ENCODE peak calls at places on chromosomes 5 and 9, in six cellular contexts. One of them, this sample, is unnamed.

GRCh38 chr9:105484226-105484625 is 36.4 kb downstream of the FSD1L start:
- DNase-seq in GM23338: no peak
- DNase-seq in cerebellum: no peak
- DNase-seq in GM04503: no peak
- DNase-seq in HCT116: no peak
- DNase-seq in stimulated activated CD8-positive, alpha-beta memory T cell treated with anti-CD3 and anti-CD28 coated beads, Interleukin-4, amount 100 ng/mL, for 4 hours: no peak
- DNase-seq in this sample: no peak

GRCh38 chr9:35001803-35002502 is 12.4 kb downstream of the DNAJB5 start:
- DNase-seq in GM23338: no peak
- DNase-seq in cerebellum: no peak
- DNase-seq in HCT116: no peak
- DNase-seq in stimulated activated CD8-positive, alpha-beta memory T cell treated with anti-CD3 and anti-CD28 coated beads, Interleukin-4, amount 100 ng/mL, for 4 hours: no peak
- DNase-seq in GM04503: no peak
- DNase-seq in this sample: no peak

GRCh38 chr5:142184939-142185526 is 76.5 kb downstream of the NDFIP1 start:
- DNase-seq in HCT116: no peak
- DNase-seq in GM04503: no peak
- DNase-seq in stimulated activated CD8-positive, alpha-beta memory T cell treated with anti-CD3 and anti-CD28 coated beads, Interleukin-4, amount 100 ng/mL, for 4 hours: no peak
- DNase-seq in cerebellum: no peak
- DNase-seq in GM23338: peak; percentile 42
- DNase-seq in this sample: no peak

GRCh38 chr5:172455511-172456061 is 1.3 kb upstream of the SH3PXD2B start:
- DNase-seq in cerebellum: peak; percentile 69
- DNase-seq in stimulated activated CD8-positive, alpha-beta memory T cell treated with anti-CD3 and anti-CD28 coated beads, Interleukin-4, amount 100 ng/mL, for 4 hours: no peak
- DNase-seq in GM23338: no peak
- DNase-seq in GM04503: no peak
- DNase-seq in HCT116: no peak
- DNase-seq in this sample: no peak

GRCh38 chr9:113523421-113524141 is 60.1 kb downstream of the RGS3 start:
- DNase-seq in stimulated activated CD8-positive, alpha-beta memory T cell treated with anti-CD3 and anti-CD28 coated beads, Interleukin-4, amount 100 ng/mL, for 4 hours: peak; percentile 74
- DNase-seq in GM04503: no peak
- DNase-seq in cerebellum: no peak
- DNase-seq in HCT116: no peak
- DNase-seq in GM23338: no peak
- DNase-seq in this sample: peak; percentile 14

GRCh38 chr9:134962065-134962997 is 44.6 kb upstream of the FCN1 start:
- DNase-seq in GM04503: no peak
- DNase-seq in stimulated activated CD8-positive, alpha-beta memory T cell treated with anti-CD3 and anti-CD28 coated beads, Interleukin-4, amount 100 ng/mL, for 4 hours: no peak
- DNase-seq in HCT116: no peak
- DNase-seq in cerebellum: no peak
- DNase-seq in GM23338: no peak
- DNase-seq in this sample: no peak

GRCh38 chr5:157591766-157592165 is 16.2 kb upstream of the ADAM19 start:
- DNase-seq in GM23338: no peak
- DNase-seq in HCT116: no peak
- DNase-seq in stimulated activated CD8-positive, alpha-beta memory T cell treated with anti-CD3 and anti-CD28 coated beads, Interleukin-4, amount 100 ng/mL, for 4 hours: no peak
- DNase-seq in GM04503: no peak
- DNase-seq in cerebellum: no peak
- DNase-seq in this sample: no peak

GRCh38 chr5:74316064-74316586 is 324.4 kb downstream of the ENC1 start:
- DNase-seq in cerebellum: no peak
- DNase-seq in GM04503: peak; percentile 96
- DNase-seq in stimulated activated CD8-positive, alpha-beta memory T cell treated with anti-CD3 and anti-CD28 coated beads, Interleukin-4, amount 100 ng/mL, for 4 hours: no peak
- DNase-seq in GM23338: no peak
- DNase-seq in HCT116: no peak
- DNase-seq in this sample: no peak

GRCh38 chr9:97660345-97660744 is 26.7 kb downstream of the NCBP1 start:
- DNase-seq in GM04503: no peak
- DNase-seq in stimulated activated CD8-positive, alpha-beta memory T cell treated with anti-CD3 and anti-CD28 coated beads, Interleukin-4, amount 100 ng/mL, for 4 hours: no peak
- DNase-seq in GM23338: no peak
- DNase-seq in HCT116: no peak
- DNase-seq in cerebellum: no peak
- DNase-seq in this sample: no peak

GRCh38 chr5:140346348-140347221 is at the start of gene HBEGF:
- DNase-seq in GM04503: no peak
- DNase-seq in stimulated activated CD8-positive, alpha-beta memory T cell treated with anti-CD3 and anti-CD28 coated beads, Interleukin-4, amount 100 ng/mL, for 4 hours: peak; percentile 20
- DNase-seq in cerebellum: peak; percentile 94
- DNase-seq in GM23338: peak; percentile 95
- DNase-seq in HCT116: peak; percentile 74
- DNase-seq in this sample: no peak

GRCh38 chr5:124741711-124742496 is 4.5 kb downstream of the ZNF608 start:
- DNase-seq in stimulated activated CD8-positive, alpha-beta memory T cell treated with anti-CD3 and anti-CD28 coated beads, Interleukin-4, amount 100 ng/mL, for 4 hours: no peak
- DNase-seq in cerebellum: peak; percentile 49
- DNase-seq in GM04503: peak; percentile 84
- DNase-seq in HCT116: peak; percentile 75
- DNase-seq in GM23338: peak; percentile 54
- DNase-seq in this sample: no peak

GRCh38 chr9:137028281-137029057 is 432 bp upstream of the ABCA2 start:
- DNase-seq in HCT116: no peak
- DNase-seq in GM04503: no peak
- DNase-seq in stimulated activated CD8-positive, alpha-beta memory T cell treated with anti-CD3 and anti-CD28 coated beads, Interleukin-4, amount 100 ng/mL, for 4 hours: no peak
- DNase-seq in cerebellum: peak; percentile 92
- DNase-seq in GM23338: peak; percentile 78
- DNase-seq in this sample: peak; percentile 27

GRCh38 chr5:172785429-172786088 is 14.6 kb upstream of the DUSP1 start:
- DNase-seq in GM23338: no peak
- DNase-seq in HCT116: no peak
- DNase-seq in cerebellum: no peak
- DNase-seq in stimulated activated CD8-positive, alpha-beta memory T cell treated with anti-CD3 and anti-CD28 coated beads, Interleukin-4, amount 100 ng/mL, for 4 hours: no peak
- DNase-seq in GM04503: no peak
- DNase-seq in this sample: no peak

GRCh38 chr5:53023969-53024368 is 34.8 kb downstream of the ITGA2 start:
- DNase-seq in GM23338: no peak
- DNase-seq in GM04503: peak; percentile 66
- DNase-seq in stimulated activated CD8-positive, alpha-beta memory T cell treated with anti-CD3 and anti-CD28 coated beads, Interleukin-4, amount 100 ng/mL, for 4 hours: no peak
- DNase-seq in HCT116: no peak
- DNase-seq in cerebellum: no peak
- DNase-seq in this sample: no peak

GRCh38 chr5:176446884-176447537 is 1.2 kb upstream of the FAF2 start:
- DNase-seq in GM04503: no peak
- DNase-seq in HCT116: no peak
- DNase-seq in stimulated activated CD8-positive, alpha-beta memory T cell treated with anti-CD3 and anti-CD28 coated beads, Interleukin-4, amount 100 ng/mL, for 4 hours: no peak
- DNase-seq in cerebellum: peak; percentile 21
- DNase-seq in GM23338: peak; percentile 36
- DNase-seq in this sample: no peak

This sample was measured in activated T-helper 1 cell treated with anti-CD3 and anti-CD28 coated beads, Interleukin-2, amount 50 U/mL, for 16 hours.